ENCODE peak calls at places on chromosome 7, in six cellular contexts. One of them, this sample, is unnamed.

GRCh38 chr7:151634643-151635042 is 114.9 kb upstream of the RHEB start:
- DNase-seq in H1: no peak
- DNase-seq in GM12891: no peak
- DNase-seq in HepG2: no peak
- DNase-seq in K562: no peak
- DNase-seq in GM12892: no peak
- DNase-seq in this sample: no peak

GRCh38 chr7:91852263-91852741 is 28.2 kb downstream of the MTERF1 start:
- DNase-seq in GM12891: no peak
- DNase-seq in H1: no peak
- DNase-seq in GM12892: no peak
- DNase-seq in HepG2: peak
- DNase-seq in K562: no peak
- DNase-seq in this sample: no peak

GRCh38 chr7:34135924-34136323 is 230.6 kb downstream of the BMPER start:
- DNase-seq in K562: no peak
- DNase-seq in GM12891: no peak
- DNase-seq in GM12892: no peak
- DNase-seq in HepG2: no peak
- DNase-seq in H1: no peak
- DNase-seq in this sample: no peak

GRCh38 chr7:54956865-54957264 is 62.0 kb upstream of the EGFR start:
- DNase-seq in GM12892: no peak
- DNase-seq in H1: no peak
- DNase-seq in K562: no peak
- DNase-seq in HepG2: no peak
- DNase-seq in GM12891: no peak
- DNase-seq in this sample: no peak

GRCh38 chr7:22559829-22560489 is 60.0 kb upstream of the STEAP1B start:
- DNase-seq in GM12891: peak
- DNase-seq in K562: peak
- DNase-seq in H1: peak
- DNase-seq in GM12892: peak
- DNase-seq in HepG2: peak
- DNase-seq in this sample: peak

GRCh38 chr7:127876393-127876792 is 154.8 kb downstream of the LRRC4 start:
- DNase-seq in HepG2: no peak
- DNase-seq in GM12891: no peak
- DNase-seq in K562: no peak
- DNase-seq in GM12892: no peak
- DNase-seq in H1: no peak
- DNase-seq in this sample: no peak

GRCh38 chr7:156178214-156178613 is 366.0 kb upstream of the SHH start:
- DNase-seq in H1: no peak
- DNase-seq in K562: no peak
- DNase-seq in GM12892: no peak
- DNase-seq in HepG2: no peak
- DNase-seq in GM12891: no peak
- DNase-seq in this sample: no peak

GRCh38 chr7:17535776-17536175 is 237.3 kb downstream of the AHR start:
- DNase-seq in GM12892: no peak
- DNase-seq in HepG2: no peak
- DNase-seq in GM12891: no peak
- DNase-seq in H1: no peak
- DNase-seq in K562: no peak
- DNase-seq in this sample: no peak

GRCh38 chr7:8773518-8773917 is 340.1 kb downstream of the NXPH1 start:
- DNase-seq in GM12891: no peak
- DNase-seq in HepG2: no peak
- DNase-seq in GM12892: no peak
- DNase-seq in K562: no peak
- DNase-seq in H1: no peak
- DNase-seq in this sample: no peak

GRCh38 chr7:67401492-67401891 is 404.9 kb downstream of the TYW1 start:
- DNase-seq in GM12891: no peak
- DNase-seq in HepG2: no peak
- DNase-seq in K562: no peak
- DNase-seq in GM12892: no peak
- DNase-seq in H1: no peak
- DNase-seq in this sample: no peak

GRCh38 chr7:92904292-92905131 is 68.1 kb upstream of the CDK6 start:
- DNase-seq in GM12892: peak
- DNase-seq in K562: peak
- DNase-seq in GM12891: peak
- DNase-seq in H1: no peak
- DNase-seq in HepG2: peak
- DNase-seq in this sample: peak

GRCh38 chr7:15178065-15178464 is 275.5 kb upstream of the DGKB start:
- DNase-seq in GM12891: no peak
- DNase-seq in HepG2: no peak
- DNase-seq in H1: no peak
- DNase-seq in K562: no peak
- DNase-seq in GM12892: no peak
- DNase-seq in this sample: no peak

GRCh38 chr7:130732980-130733865 is 784 bp downstream of the KLF14 start:
- DNase-seq in GM12892: peak
- DNase-seq in HepG2: no peak
- DNase-seq in H1: peak
- DNase-seq in GM12891: no peak
- DNase-seq in K562: peak
- DNase-seq in this sample: peak

GRCh38 chr7:135978624-135979023 is 1.5 kb upstream of the MTPN start:
- DNase-seq in GM12892: no peak
- DNase-seq in H1: no peak
- DNase-seq in GM12891: no peak
- DNase-seq in HepG2: no peak
- DNase-seq in K562: no peak
- DNase-seq in this sample: no peak

GRCh38 chr7:2645274-2645868 is 13.6 kb downstream of the TTYH3 start:
- DNase-seq in GM12892: peak
- DNase-seq in K562: no peak
- DNase-seq in HepG2: no peak
- DNase-seq in H1: no peak
- DNase-seq in GM12891: peak
- DNase-seq in this sample: peak

GRCh38 chr7:46205478-46205877 is 284.4 kb upstream of the IGFBP3 start:
- DNase-seq in HepG2: no peak
- DNase-seq in GM12891: no peak
- DNase-seq in K562: no peak
- DNase-seq in H1: no peak
- DNase-seq in GM12892: no peak
- DNase-seq in this sample: no peak

GRCh38 chr7:27199820-27200760 is at the start of gene HOXA13:
- DNase-seq in HepG2: no peak
- DNase-seq in GM12891: no peak
- DNase-seq in K562: peak
- DNase-seq in GM12892: no peak
- DNase-seq in H1: peak
- DNase-seq in this sample: peak

GRCh38 chr7:114084381-114085312 is 165.8 kb upstream of the PPP1R3A start:
- DNase-seq in K562: no peak
- DNase-seq in GM12891: no peak
- DNase-seq in H1: peak
- DNase-seq in GM12892: no peak
- DNase-seq in HepG2: no peak
- DNase-seq in this sample: peak

GRCh38 chr7:137690635-137691034 is 156.1 kb downstream of the DGKI start:
- DNase-seq in H1: no peak
- DNase-seq in K562: no peak
- DNase-seq in HepG2: no peak
- DNase-seq in GM12892: no peak
- DNase-seq in GM12891: no peak
- DNase-seq in this sample: no peak

GRCh38 chr7:137689761-137690160 is 157.0 kb downstream of the DGKI start:
- DNase-seq in K562: no peak
- DNase-seq in HepG2: no peak
- DNase-seq in GM12892: no peak
- DNase-seq in H1: no peak
- DNase-seq in GM12891: no peak
- DNase-seq in this sample: no peak

GRCh38 chr7:137684776-137685175 is 162.0 kb downstream of the DGKI start:
- DNase-seq in GM12891: no peak
- DNase-seq in HepG2: no peak
- DNase-seq in H1: no peak
- DNase-seq in K562: no peak
- DNase-seq in GM12892: no peak
- DNase-seq in this sample: no peak

GRCh38 chr7:137685439-137686164 is 161.2 kb downstream of the DGKI start:
- DNase-seq in HepG2: no peak
- DNase-seq in GM12892: no peak
- DNase-seq in GM12891: no peak
- DNase-seq in K562: no peak
- DNase-seq in H1: no peak
- DNase-seq in this sample: no peak

GRCh38 chr7:137687556-137688280 is 159.1 kb downstream of the DGKI start:
- DNase-seq in H1: no peak
- DNase-seq in HepG2: no peak
- DNase-seq in GM12892: no peak
- DNase-seq in K562: no peak
- DNase-seq in GM12891: no peak
- DNase-seq in this sample: no peak
- TF ChIP-seq TAF1 in H1: no peak
- TF ChIP-seq TAF1 in HepG2: no peak
- TF ChIP-seq TAF1 in GM12892: no peak
- TF ChIP-seq TAF1 in K562: no peak
- TF ChIP-seq TAF1 in GM12891: no peak
- TF ChIP-seq TAF1 in this sample: no peak

DNA sequence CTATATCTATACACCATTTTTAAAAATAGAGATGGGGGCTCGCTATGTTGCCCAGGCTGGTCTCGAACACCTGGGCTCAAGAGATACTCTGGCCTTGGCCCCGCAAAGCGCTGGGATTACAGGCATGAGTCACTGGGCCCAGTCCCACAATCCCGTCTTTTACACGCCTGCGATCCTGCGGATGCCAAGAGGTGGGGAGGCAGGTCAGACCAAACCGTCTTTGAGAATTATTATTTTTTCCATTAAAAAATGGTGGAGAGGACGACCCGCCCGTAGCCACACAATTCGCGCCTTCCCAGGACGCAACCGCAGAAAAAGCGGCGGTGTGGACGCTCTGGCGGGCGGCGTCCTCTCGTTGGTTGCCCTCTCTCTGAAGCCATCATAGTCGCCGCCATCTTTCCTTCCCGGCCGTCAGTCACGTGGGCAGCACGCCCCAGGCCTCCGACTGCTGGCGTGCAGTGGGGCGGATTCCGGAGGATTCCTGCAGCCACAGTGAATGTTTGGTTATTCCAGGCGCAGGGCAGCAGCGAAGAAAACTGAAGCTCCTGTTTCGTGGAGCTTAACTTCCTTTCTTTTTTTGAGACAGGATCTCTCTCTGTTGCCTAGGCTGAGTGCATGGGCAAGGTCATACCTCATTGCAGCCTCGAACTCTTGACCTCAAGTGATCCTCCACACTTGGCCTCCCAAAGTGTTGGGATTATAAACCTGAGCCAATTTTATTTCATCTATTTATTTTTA is 9.9 kb upstream of the EPHB4 start:
- DNase-seq in GM12891: peak
- DNase-seq in H1: peak
- DNase-seq in K562: peak
- DNase-seq in GM12892: peak
- DNase-seq in HepG2: no peak
- DNase-seq in this sample: peak
- TF ChIP-seq TAF1 in GM12891: peak
- TF ChIP-seq TAF1 in H1: peak
- TF ChIP-seq TAF1 in K562: peak
- TF ChIP-seq TAF1 in GM12892: peak
- TF ChIP-seq TAF1 in HepG2: no peak
- TF ChIP-seq TAF1 in this sample: no peak

GRCh38 chr7:157432541-157432956 is 95.7 kb downstream of the DNAJB6 start:
- DNase-seq in GM12891: no peak
- DNase-seq in HepG2: no peak
- DNase-seq in H1: peak
- DNase-seq in GM12892: no peak
- DNase-seq in K562: peak
- DNase-seq in this sample: peak

GRCh38 chr7:157433628-157434027 is 96.8 kb downstream of the DNAJB6 start:
- DNase-seq in K562: no peak
- DNase-seq in HepG2: no peak
- DNase-seq in H1: peak
- DNase-seq in GM12892: no peak
- DNase-seq in GM12891: no peak
- DNase-seq in this sample: no peak

GRCh38 chr7:157431951-157432540 is 95.2 kb downstream of the DNAJB6 start:
- DNase-seq in K562: no peak
- DNase-seq in GM12892: no peak
- DNase-seq in GM12891: no peak
- DNase-seq in HepG2: no peak
- DNase-seq in H1: peak
- DNase-seq in this sample: no peak

GRCh38 chr7:157434231-157434630 is 97.4 kb downstream of the DNAJB6 start:
- DNase-seq in HepG2: no peak
- DNase-seq in K562: peak
- DNase-seq in GM12891: no peak
- DNase-seq in GM12892: no peak
- DNase-seq in H1: peak
- DNase-seq in this sample: no peak

DNA sequence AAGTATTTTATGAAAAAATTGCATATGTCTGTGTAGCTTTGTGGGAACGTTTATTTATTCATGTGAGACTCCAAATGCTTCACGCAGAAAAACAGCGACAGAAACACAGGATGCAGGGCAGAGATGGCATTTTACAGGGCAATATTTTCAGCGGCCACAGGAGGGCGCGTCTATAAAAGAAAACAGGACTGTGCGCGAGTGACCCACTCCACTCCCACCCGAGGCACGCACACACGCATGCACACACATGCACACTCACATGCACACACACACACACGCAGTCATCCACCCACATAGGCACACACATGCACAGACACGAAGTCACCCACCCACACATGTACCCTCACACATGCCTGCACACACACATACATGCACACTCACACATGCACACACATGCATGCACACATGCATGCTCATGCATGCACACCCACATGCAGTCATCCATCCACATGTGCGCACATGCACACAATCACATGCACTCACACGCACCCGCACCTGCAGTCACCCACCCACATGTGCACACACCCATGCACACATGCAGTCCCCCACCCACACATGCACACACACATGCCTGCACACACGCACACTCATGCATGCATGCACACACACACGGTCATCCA is 96.3 kb downstream of the DNAJB6 start:
- DNase-seq in H1: peak
- DNase-seq in K562: peak
- DNase-seq in HepG2: no peak
- DNase-seq in GM12892: no peak
- DNase-seq in GM12891: no peak
- DNase-seq in this sample: peak
- TF ChIP-seq TAF1 in H1: no peak
- TF ChIP-seq TAF1 in K562: no peak
- TF ChIP-seq TAF1 in HepG2: no peak
- TF ChIP-seq TAF1 in GM12892: no peak
- TF ChIP-seq TAF1 in GM12891: no peak
- TF ChIP-seq TAF1 in this sample: no peak

DNA sequence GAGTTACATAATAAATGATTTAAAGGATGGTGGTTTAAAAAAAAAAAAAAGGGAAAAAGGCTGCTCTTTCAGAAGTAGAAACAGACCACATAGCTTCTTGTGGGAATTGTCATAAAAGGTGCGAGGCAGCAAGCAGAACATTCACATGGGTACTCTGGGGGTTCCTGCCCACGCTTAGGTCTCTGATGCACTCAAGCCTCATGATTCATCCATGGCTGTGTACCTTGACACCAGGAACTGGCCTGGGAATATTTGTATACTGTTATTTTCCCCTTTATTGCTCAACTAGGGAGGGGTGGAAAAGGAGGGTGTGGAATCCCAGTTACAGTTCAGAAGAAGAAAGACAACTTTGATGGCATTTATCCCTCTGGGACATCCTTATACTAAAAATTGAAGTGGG is 4.0 kb downstream of the PON2 start:
- DNase-seq in GM12892: no peak
- DNase-seq in GM12891: no peak
- DNase-seq in H1: no peak
- DNase-seq in K562: no peak
- DNase-seq in HepG2: peak
- DNase-seq in this sample: no peak
- TF ChIP-seq TAF1 in GM12892: no peak
- TF ChIP-seq TAF1 in GM12891: no peak
- TF ChIP-seq TAF1 in H1: no peak
- TF ChIP-seq TAF1 in K562: no peak
- TF ChIP-seq TAF1 in HepG2: no peak
- TF ChIP-seq TAF1 in this sample: no peak

This sample was measured in SK-N-SH.